ENCODE peak calls at places on chromosomes 16 and 17, in nine cellular contexts. T is cardiac muscle cell, U is right atrium auricular region, X is lung, J is body of pancreas, P is fibroblast of lung, Y is RWPE2, W is adrenal gland, I is Peyer's patch. G is an unnamed sample.

GRCh38 chr17:77965354-77965753 is 6.9 kb downstream of the TNRC6C start:
- DNase-seq in T (no peak), U (no peak), X (no peak), J (no peak), P (no peak), Y (no peak), W (no peak), I (no peak), G (no peak)

GRCh38 chr17:43846221-43846712 is 709 bp upstream of the CD300LG start:
- DNase-seq in T (peak; percentile 88), U (peak; percentile 80), X (peak; percentile 86), J (peak; percentile 85), P (peak; percentile 70), Y (no peak), W (peak; percentile 87), I (peak; percentile 64), G (peak; percentile 36)

GRCh38 chr17:71709974-71710373 is 410.8 kb upstream of the SOX9 start:
- DNase-seq in T (no peak), U (no peak), X (no peak), J (no peak), P (peak; percentile 24), Y (no peak), W (no peak), I (no peak), G (no peak)

GRCh38 chr17:67531291-67531690 is 154.2 kb downstream of the PITPNC1 start:
- DNase-seq in T (peak; percentile 50), U (no peak), X (no peak), J (peak; percentile 38), P (no peak), Y (no peak), W (peak; percentile 62), I (no peak), G (no peak)

GRCh38 chr17:56699186-56699895 is 105.8 kb downstream of the NOG start:
- DNase-seq in T (peak; percentile 83), U (peak; percentile 66), X (peak; percentile 58), J (peak; percentile 44), P (peak; percentile 87), Y (peak; percentile 98), W (peak; percentile 43), I (no peak), G (peak; percentile 6)

GRCh38 chr17:81868674-81869220 is 2.4 kb downstream of the ARHGDIA start:
- DNase-seq in T (peak; percentile 92), U (no peak), X (no peak), J (peak; percentile 69), P (peak; percentile 87), Y (peak; percentile 96), W (peak; percentile 66), I (no peak), G (no peak)

GRCh38 chr17:5788266-5788900 is 204.1 kb upstream of the NLRP1 start:
- DNase-seq in T (no peak), U (no peak), X (no peak), J (no peak), P (no peak), Y (no peak), W (peak; percentile 11), I (no peak), G (no peak)

GRCh38 chr16:49698931-49699715 is 156.8 kb downstream of the ZNF423 start:
- DNase-seq in T (peak; percentile 77), U (peak; percentile 87), X (no peak), J (no peak), P (peak; percentile 81), Y (no peak), W (no peak), I (no peak), G (no peak)

GRCh38 chr17:61047517-61047916 is 352.1 kb upstream of the TBX2 start:
- DNase-seq in T (no peak), U (no peak), X (no peak), J (no peak), P (no peak), Y (no peak), W (no peak), I (no peak), G (no peak)

DNA sequence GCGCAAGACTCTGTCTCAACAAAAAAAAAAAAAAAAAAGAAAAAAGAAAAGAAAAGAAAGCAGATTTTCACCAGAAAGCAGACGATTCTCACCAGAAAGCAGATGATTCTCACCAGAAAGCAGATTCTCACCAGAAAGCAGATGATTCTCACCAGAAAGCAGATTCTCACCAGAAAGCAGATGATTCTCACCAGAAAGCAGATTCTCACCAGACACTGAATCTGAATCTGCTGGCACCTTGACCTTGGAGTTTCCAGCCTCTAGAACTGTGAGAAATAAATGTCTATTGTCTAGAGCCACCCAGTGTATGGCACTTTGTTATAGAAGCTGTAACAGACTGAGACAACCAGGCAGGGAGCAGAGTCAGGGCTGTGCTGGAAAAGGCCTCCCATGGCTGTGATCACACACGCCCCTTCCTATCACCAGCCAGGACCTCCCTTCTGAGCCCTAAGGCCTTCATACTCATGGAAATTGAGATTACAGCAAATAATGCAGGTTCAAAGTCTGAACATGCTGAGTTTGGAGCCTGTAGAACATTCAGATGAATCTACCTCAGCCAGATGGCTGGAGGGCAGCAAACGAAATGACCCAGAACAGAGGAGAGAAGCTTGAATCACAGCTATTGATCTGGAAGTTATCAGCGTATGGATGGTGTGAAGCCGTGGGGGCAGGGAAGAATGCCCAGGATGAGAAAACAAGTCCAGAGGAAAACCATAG is 309.3 kb downstream of the SLC39A11 start:
- DNase-seq in T (no peak), U (no peak), X (no peak), J (no peak), P (no peak), Y (no peak), W (no peak), I (no peak), G (no peak)
- H3K4me3 ChIP-seq in T (no peak overlapping the region), U (no peak overlapping the region), X (no peak overlapping the region), J (no peak overlapping the region), P (no peak overlapping the region), Y (no peak overlapping the region), W (no peak overlapping the region), I (no peak overlapping the region), G (no peak overlapping the region)

GRCh38 chr17:2598166-2598565 is 4.7 kb downstream of the PAFAH1B1 start:
- DNase-seq in T (peak; percentile 68), U (no peak), X (no peak), J (no peak), P (peak; percentile 72), Y (no peak), W (peak; percentile 41), I (no peak), G (no peak)

GRCh38 chr17:2608350-2608913 is 15.0 kb downstream of the PAFAH1B1 start:
- DNase-seq in T (no peak), U (no peak), X (no peak), J (no peak), P (no peak), Y (no peak), W (no peak), I (no peak), G (no peak)

DNA sequence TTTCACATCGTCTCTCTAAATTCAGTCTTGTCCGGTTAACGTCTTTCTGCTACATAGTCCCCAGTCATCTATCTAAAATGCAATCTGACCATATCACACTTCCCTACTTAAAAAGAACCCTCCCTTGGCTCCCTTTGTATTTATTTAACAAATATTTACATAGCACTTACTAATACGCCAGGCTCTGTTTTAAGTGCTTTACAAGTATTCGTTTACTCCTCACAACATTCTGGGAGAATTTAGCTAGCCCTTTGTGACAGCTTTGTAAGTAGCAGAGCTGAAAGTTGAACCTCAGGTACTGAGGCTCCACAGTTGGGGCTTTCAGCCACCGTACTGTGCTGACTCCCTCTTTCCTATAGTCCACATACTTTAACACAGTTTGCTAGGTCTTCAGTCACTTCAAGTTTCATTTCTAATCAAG is 9.2 kb downstream of the PAFAH1B1 start:
- DNase-seq in T (no peak), U (no peak), X (no peak), J (no peak), P (peak; percentile 28), Y (no peak), W (no peak), I (no peak), G (no peak)
- TF ChIP-seq CTCF in T (no peak), U (no peak), X (no peak), J (no peak), P (no peak), Y (no peak), W (no peak), I (no peak), G (no peak)

GRCh38 chr17:75627094-75627493 is 6.1 kb upstream of the SMIM5 start:
- DNase-seq in T (no peak), U (no peak), X (no peak), J (no peak), P (no peak), Y (no peak), W (no peak), I (no peak), G (no peak)

GRCh38 chr17:75626496-75627038 is 6.7 kb upstream of the SMIM5 start:
- DNase-seq in T (no peak), U (no peak), X (no peak), J (no peak), P (no peak), Y (no peak), W (no peak), I (no peak), G (no peak)

GRCh38 chr17:75629157-75629556 is 4.1 kb upstream of the SMIM5 start:
- DNase-seq in T (no peak), U (no peak), X (no peak), J (no peak), P (no peak), Y (no peak), W (no peak), I (no peak), G (no peak)

GRCh38 chr17:75630071-75630917 is 2.9 kb upstream of the SMIM5 start:
- DNase-seq in T (no peak), U (no peak), X (no peak), J (no peak), P (no peak), Y (no peak), W (no peak), I (no peak), G (no peak)

DNA sequence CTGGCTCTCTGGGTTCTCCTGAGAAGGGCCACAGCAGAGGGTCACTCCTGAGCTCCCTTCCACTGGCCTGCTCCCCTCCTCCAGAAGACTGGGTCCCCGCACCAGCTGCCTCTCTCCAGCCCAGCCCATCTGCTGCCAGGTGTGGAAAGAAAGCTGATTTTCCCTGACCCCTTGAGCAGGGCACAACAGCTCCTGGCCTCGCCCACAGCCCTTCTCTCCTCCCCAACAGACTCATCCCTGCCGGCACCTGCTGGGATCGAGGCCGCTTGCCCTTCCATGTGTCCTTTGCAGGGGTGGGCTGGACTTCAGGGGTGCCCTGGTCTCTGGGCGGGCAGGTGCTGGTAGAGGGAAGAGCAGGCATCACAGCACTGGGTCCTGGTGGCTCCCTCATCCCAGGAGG is 4.8 kb upstream of the SMIM5 start:
- DNase-seq in T (no peak), U (no peak), X (no peak), J (no peak), P (no peak), Y (no peak), W (no peak), I (no peak), G (no peak)
- H3K4me1 ChIP-seq in T (peaks cover 10% of the 10 kb centered on the region), U (peaks cover 10% of the 10 kb centered on the region), X (peaks cover 4% of the 10 kb centered on the region), J (peaks cover 12% of the 10 kb centered on the region), P (peaks cover 4% of the 10 kb centered on the region), Y (peaks cover under 1% of the 10 kb centered on the region), W (peaks cover 9% of the 10 kb centered on the region), I (peaks cover 4% of the 10 kb centered on the region), G (peaks cover 4% of the 10 kb centered on the region)

DNA sequence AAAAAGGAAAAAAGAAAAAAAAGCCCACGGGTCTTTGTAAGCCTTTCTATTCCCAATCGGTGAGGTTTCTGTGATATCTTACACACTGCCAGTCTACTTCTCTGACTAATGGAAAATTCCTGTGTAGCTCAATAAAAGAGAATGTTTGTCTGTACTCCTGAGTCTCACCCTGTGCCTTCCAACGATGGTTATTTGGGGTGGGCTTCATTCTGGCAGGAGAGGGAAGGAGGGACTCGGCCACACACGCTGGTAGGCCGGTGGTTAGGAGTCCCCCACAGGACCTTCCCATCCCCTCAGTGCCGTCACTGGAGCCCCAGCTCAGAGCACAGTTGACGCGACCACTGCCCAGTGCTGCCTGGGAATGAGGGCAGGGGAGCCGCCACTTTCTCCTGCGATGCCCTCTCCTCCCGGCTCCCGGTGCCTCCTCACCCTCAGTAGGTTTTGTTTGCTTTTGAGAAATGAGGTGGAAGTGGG is 68.0 kb downstream of the AMFR start:
- DNase-seq in T (peak; percentile 68), U (peak; percentile 57), X (no peak), J (peak; percentile 19), P (no peak), Y (no peak), W (peak; percentile 29), I (no peak), G (no peak)
- H3K4me3 ChIP-seq in T (no peak overlapping the region), U (peak overlapping the region; percentile 43), X (no peak overlapping the region), J (no peak overlapping the region), P (no peak overlapping the region), Y (peak overlapping the region; percentile 18), W (peak overlapping the region; percentile 59), I (peak overlapping the region; percentile 46), G (peak overlapping the region; percentile 72)

G was measured in thoracic aorta.